ENCODE peak calls at places on chromosomes 4 and X, in five cellular contexts. One of them, this sample, is unnamed.

GRCh38 chr4:48047896-48048295 is 31.3 kb downstream of the NIPAL1 start:
- DNase-seq in T-helper 2 cell: no peak
- DNase-seq in tibial nerve: no peak
- DNase-seq in fibroblast of mammary gland: no peak
- DNase-seq in GM23338: no peak
- DNase-seq in this sample: no peak

GRCh38 chrX:77622233-77622632 is 163.8 kb downstream of the ATRX start:
- DNase-seq in T-helper 2 cell: no peak
- DNase-seq in tibial nerve: no peak
- DNase-seq in fibroblast of mammary gland: peak
- DNase-seq in GM23338: peak
- DNase-seq in this sample: peak

GRCh38 chr4:23828779-23829178 is 61.1 kb downstream of the PPARGC1A start:
- DNase-seq in T-helper 2 cell: no peak
- DNase-seq in tibial nerve: no peak
- DNase-seq in fibroblast of mammary gland: no peak
- DNase-seq in GM23338: no peak
- DNase-seq in this sample: no peak

GRCh38 chrX:123590842-123591491 is 141.9 kb downstream of the THOC2 start:
- DNase-seq in T-helper 2 cell: peak
- DNase-seq in tibial nerve: no peak
- DNase-seq in fibroblast of mammary gland: peak
- DNase-seq in GM23338: no peak
- DNase-seq in this sample: no peak

GRCh38 chr4:149306537-149306936 is 509.1 kb downstream of the IQCM start:
- DNase-seq in T-helper 2 cell: peak
- DNase-seq in tibial nerve: no peak
- DNase-seq in fibroblast of mammary gland: no peak
- DNase-seq in GM23338: no peak
- DNase-seq in this sample: no peak

GRCh38 chr4:144615182-144615581 is 30.8 kb upstream of the HHIP start:
- DNase-seq in T-helper 2 cell: no peak
- DNase-seq in tibial nerve: no peak
- DNase-seq in fibroblast of mammary gland: peak
- DNase-seq in GM23338: no peak
- DNase-seq in this sample: no peak

GRCh38 chr4:5757536-5757935 is 46.5 kb downstream of the EVC start:
- DNase-seq in T-helper 2 cell: no peak
- DNase-seq in tibial nerve: no peak
- DNase-seq in fibroblast of mammary gland: peak
- DNase-seq in GM23338: no peak
- DNase-seq in this sample: no peak

GRCh38 chr4:172698256-172698655 is 470.4 kb upstream of the GALNT7 start:
- DNase-seq in T-helper 2 cell: no peak
- DNase-seq in tibial nerve: no peak
- DNase-seq in fibroblast of mammary gland: no peak
- DNase-seq in GM23338: no peak
- DNase-seq in this sample: no peak

GRCh38 chrX:39301041-39301440 is 499.8 kb downstream of the MID1IP1 start:
- DNase-seq in T-helper 2 cell: no peak
- DNase-seq in tibial nerve: no peak
- DNase-seq in fibroblast of mammary gland: no peak
- DNase-seq in GM23338: no peak
- DNase-seq in this sample: no peak

GRCh38 chr4:17695341-17695740 is 80.9 kb downstream of the MED28 start:
- DNase-seq in T-helper 2 cell: no peak
- DNase-seq in tibial nerve: no peak
- DNase-seq in fibroblast of mammary gland: no peak
- DNase-seq in GM23338: no peak
- DNase-seq in this sample: no peak

GRCh38 chr4:153209410-153209809 is 5.2 kb downstream of the TRIM2 start:
- DNase-seq in T-helper 2 cell: no peak
- DNase-seq in tibial nerve: no peak
- DNase-seq in fibroblast of mammary gland: no peak
- DNase-seq in GM23338: peak
- DNase-seq in this sample: peak

GRCh38 chr4:145278341-145279121 is 98.1 kb upstream of the OTUD4 start:
- DNase-seq in T-helper 2 cell: no peak
- DNase-seq in tibial nerve: no peak
- DNase-seq in fibroblast of mammary gland: peak
- DNase-seq in GM23338: no peak
- DNase-seq in this sample: no peak

GRCh38 chr4:140754918-140755810 is 1.0 kb downstream of the TBC1D9 start:
- DNase-seq in T-helper 2 cell: no peak
- DNase-seq in tibial nerve: no peak
- DNase-seq in fibroblast of mammary gland: no peak
- DNase-seq in GM23338: peak
- DNase-seq in this sample: no peak

This sample was measured in ELF-1.